ENCODE peak calls at places on chromosome 19, in four cellular contexts. One of them, this sample, is unnamed. For H3K4me1, the result is how much of the 10 kb centered on the place peaks cover.

GRCh38 chr19:56119585-56119978 is 1.5 kb downstream of the ZNF787 start:
- DNase-seq in CD8-positive, alpha-beta T cell: no peak
- DNase-seq in ascending aorta: no peak
- DNase-seq in left lung: peak
- DNase-seq in this sample: peak

GRCh38 chr19:58196911-58197616 is 14.2 kb downstream of the ZNF274 start:
- DNase-seq in left lung: no peak
- DNase-seq in ascending aorta: no peak
- DNase-seq in CD8-positive, alpha-beta T cell: no peak
- DNase-seq in this sample: no peak

GRCh38 chr19:7211191-7211988 is 82.8 kb downstream of the INSR start:
- DNase-seq in left lung: no peak
- DNase-seq in CD8-positive, alpha-beta T cell: no peak
- DNase-seq in ascending aorta: no peak
- DNase-seq in this sample: no peak

GRCh38 chr19:45815501-45816216 is 551 bp upstream of the RSPH6A start:
- DNase-seq in CD8-positive, alpha-beta T cell: no peak
- DNase-seq in left lung: peak
- DNase-seq in ascending aorta: no peak
- DNase-seq in this sample: no peak

GRCh38 chr19:15715642-15716041 is 12.2 kb upstream of the OR10H2 start:
- DNase-seq in CD8-positive, alpha-beta T cell: no peak
- DNase-seq in ascending aorta: no peak
- DNase-seq in left lung: no peak
- DNase-seq in this sample: no peak

GRCh38 chr19:18768997-18769891 is 21.9 kb downstream of the COMP start:
- DNase-seq in ascending aorta: no peak
- DNase-seq in CD8-positive, alpha-beta T cell: no peak
- DNase-seq in left lung: peak
- DNase-seq in this sample: no peak

GRCh38 chr19:45753548-45753947 is 15.5 kb downstream of the SIX5 start:
- DNase-seq in ascending aorta: no peak
- DNase-seq in left lung: no peak
- DNase-seq in CD8-positive, alpha-beta T cell: no peak
- DNase-seq in this sample: no peak

GRCh38 chr19:42872608-42873007 is 6.9 kb downstream of the PSG1 start:
- DNase-seq in left lung: no peak
- DNase-seq in CD8-positive, alpha-beta T cell: no peak
- DNase-seq in ascending aorta: no peak
- DNase-seq in this sample: no peak

GRCh38 chr19:43124360-43124759 is 41.9 kb upstream of the PSG2 start:
- DNase-seq in left lung: no peak
- DNase-seq in CD8-positive, alpha-beta T cell: no peak
- DNase-seq in ascending aorta: no peak
- DNase-seq in this sample: no peak

GRCh38 chr19:51735759-51736449 is 12.1 kb upstream of the HAS1 start:
- DNase-seq in ascending aorta: peak
- DNase-seq in CD8-positive, alpha-beta T cell: no peak
- DNase-seq in left lung: peak
- DNase-seq in this sample: peak

GRCh38 chr19:43662487-43662886 is 7.5 kb downstream of the PLAUR start:
- DNase-seq in CD8-positive, alpha-beta T cell: no peak
- DNase-seq in left lung: no peak
- DNase-seq in ascending aorta: no peak
- DNase-seq in this sample: no peak

GRCh38 chr19:44848805-44849457 is 2.8 kb downstream of the NECTIN2 start:
- DNase-seq in left lung: no peak
- DNase-seq in ascending aorta: no peak
- DNase-seq in CD8-positive, alpha-beta T cell: no peak
- DNase-seq in this sample: peak

GRCh38 chr19:41994521-41994971 is 516 bp upstream of the ATP1A3 start:
- DNase-seq in left lung: peak
- DNase-seq in ascending aorta: no peak
- DNase-seq in CD8-positive, alpha-beta T cell: no peak
- DNase-seq in this sample: no peak

GRCh38 chr19:11180346-11180745 is 17.0 kb downstream of the KANK2 start:
- DNase-seq in CD8-positive, alpha-beta T cell: no peak
- DNase-seq in left lung: no peak
- DNase-seq in ascending aorta: no peak
- DNase-seq in this sample: no peak

GRCh38 chr19:9645466-9645865 is 24.4 kb upstream of the ZNF561 start:
- DNase-seq in left lung: no peak
- DNase-seq in CD8-positive, alpha-beta T cell: no peak
- DNase-seq in ascending aorta: no peak
- DNase-seq in this sample: no peak

GRCh38 chr19:9872618-9873242 is 37.6 kb downstream of the PIN1 start:
- DNase-seq in ascending aorta: no peak
- DNase-seq in left lung: no peak
- DNase-seq in CD8-positive, alpha-beta T cell: no peak
- DNase-seq in this sample: no peak

GRCh38 chr19:56076413-56076998 is 44.6 kb downstream of the ZNF787 start:
- DNase-seq in CD8-positive, alpha-beta T cell: peak
- DNase-seq in ascending aorta: no peak
- DNase-seq in left lung: no peak
- DNase-seq in this sample: no peak

GRCh38 chr19:46913198-46913851 is 52.5 kb downstream of the ARHGAP35 start:
- DNase-seq in ascending aorta: no peak
- DNase-seq in left lung: no peak
- DNase-seq in CD8-positive, alpha-beta T cell: no peak
- DNase-seq in this sample: no peak
- H3K4me1 ChIP-seq in ascending aorta: under half
- H3K4me1 ChIP-seq in left lung: under half
- H3K4me1 ChIP-seq in CD8-positive, alpha-beta T cell: under half
- H3K4me1 ChIP-seq in this sample: under half

GRCh38 chr19:17607936-17608335 is 52.5 kb downstream of the COLGALT1 start:
- DNase-seq in left lung: no peak
- DNase-seq in CD8-positive, alpha-beta T cell: no peak
- DNase-seq in ascending aorta: no peak
- DNase-seq in this sample: no peak

GRCh38 chr19:17604372-17605025 is 49.0 kb downstream of the COLGALT1 start:
- DNase-seq in CD8-positive, alpha-beta T cell: no peak
- DNase-seq in ascending aorta: no peak
- DNase-seq in left lung: no peak
- DNase-seq in this sample: no peak

GRCh38 chr19:17606786-17607185 is 51.3 kb downstream of the COLGALT1 start:
- DNase-seq in CD8-positive, alpha-beta T cell: no peak
- DNase-seq in left lung: no peak
- DNase-seq in ascending aorta: no peak
- DNase-seq in this sample: no peak

GRCh38 chr19:17605117-17605516 is 49.7 kb downstream of the COLGALT1 start:
- DNase-seq in ascending aorta: no peak
- DNase-seq in left lung: no peak
- DNase-seq in CD8-positive, alpha-beta T cell: no peak
- DNase-seq in this sample: no peak

GRCh38 chr19:17605761-17606745 is 50.6 kb downstream of the COLGALT1 start:
- DNase-seq in left lung: peak
- DNase-seq in ascending aorta: peak
- DNase-seq in CD8-positive, alpha-beta T cell: peak
- DNase-seq in this sample: peak
- TF ChIP-seq CTCF in left lung: peak
- TF ChIP-seq CTCF in ascending aorta: peak
- TF ChIP-seq CTCF in CD8-positive, alpha-beta T cell: peak
- TF ChIP-seq CTCF in this sample: no peak

GRCh38 chr19:3434630-3435553 is 45.4 kb downstream of the SMIM24 start:
- DNase-seq in ascending aorta: peak
- DNase-seq in CD8-positive, alpha-beta T cell: peak
- DNase-seq in left lung: peak
- DNase-seq in this sample: peak

GRCh38 chr19:3433805-3434540 is 46.4 kb downstream of the SMIM24 start:
- DNase-seq in ascending aorta: no peak
- DNase-seq in left lung: no peak
- DNase-seq in CD8-positive, alpha-beta T cell: no peak
- DNase-seq in this sample: no peak

GRCh38 chr19:3426433-3426832 is 53.9 kb downstream of the SMIM24 start:
- DNase-seq in CD8-positive, alpha-beta T cell: no peak
- DNase-seq in ascending aorta: no peak
- DNase-seq in left lung: no peak
- DNase-seq in this sample: no peak

GRCh38 chr19:3433313-3433712 is 47.0 kb downstream of the SMIM24 start:
- DNase-seq in ascending aorta: no peak
- DNase-seq in left lung: no peak
- DNase-seq in CD8-positive, alpha-beta T cell: no peak
- DNase-seq in this sample: no peak

DNA sequence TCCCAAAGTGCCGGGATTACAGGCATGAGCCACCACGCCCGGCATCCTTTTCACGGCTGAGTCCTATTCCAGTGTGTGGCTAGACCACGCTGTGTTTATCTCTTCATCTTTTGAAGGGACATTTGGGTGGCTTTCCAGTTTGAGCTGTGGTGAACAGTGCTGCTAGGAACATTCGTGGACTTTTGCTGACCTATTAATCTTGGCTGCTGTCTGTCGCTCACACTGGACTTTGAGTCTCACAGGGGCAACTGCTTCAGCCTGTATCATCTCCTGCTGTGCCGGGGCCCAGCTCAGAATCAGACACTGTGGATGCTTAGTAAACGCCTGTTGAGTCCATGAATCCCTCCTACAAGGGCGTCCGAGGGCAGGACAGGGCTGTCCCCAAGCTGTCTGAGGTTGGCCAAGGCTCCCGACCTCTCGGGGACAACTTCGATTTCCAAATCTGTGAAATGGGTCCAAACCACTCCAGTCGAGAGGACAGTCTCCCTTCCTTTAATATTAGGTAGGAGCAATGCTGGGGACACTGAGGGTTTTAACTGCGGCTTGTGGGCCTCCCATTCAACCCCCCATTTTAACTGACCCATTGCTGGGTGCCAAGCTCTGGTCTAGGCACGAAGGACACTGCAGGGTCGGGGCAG is 48.4 kb downstream of the SMIM24 start:
- DNase-seq in CD8-positive, alpha-beta T cell: no peak
- DNase-seq in ascending aorta: no peak
- DNase-seq in left lung: no peak
- DNase-seq in this sample: no peak
- H3K4me1 ChIP-seq in CD8-positive, alpha-beta T cell: under half
- H3K4me1 ChIP-seq in ascending aorta: under half
- H3K4me1 ChIP-seq in left lung: half or more
- H3K4me1 ChIP-seq in this sample: under half

GRCh38 chr19:53540091-53540490 is 2.1 kb downstream of the ZNF331 start:
- DNase-seq in CD8-positive, alpha-beta T cell: no peak
- DNase-seq in left lung: no peak
- DNase-seq in ascending aorta: no peak
- DNase-seq in this sample: no peak

GRCh38 chr19:53536223-53536543 is 1.8 kb upstream of the ZNF331 start:
- DNase-seq in CD8-positive, alpha-beta T cell: no peak
- DNase-seq in left lung: no peak
- DNase-seq in ascending aorta: no peak
- DNase-seq in this sample: no peak

GRCh38 chr19:53538378-53539109 is 599 bp downstream of the ZNF331 start:
- DNase-seq in ascending aorta: no peak
- DNase-seq in left lung: no peak
- DNase-seq in CD8-positive, alpha-beta T cell: no peak
- DNase-seq in this sample: no peak

GRCh38 chr19:53537126-53537522 is 821 bp upstream of the ZNF331 start:
- DNase-seq in left lung: no peak
- DNase-seq in ascending aorta: no peak
- DNase-seq in CD8-positive, alpha-beta T cell: no peak
- DNase-seq in this sample: no peak

GRCh38 chr19:53537523-53538377 is at the start of gene ZNF331:
- DNase-seq in ascending aorta: peak
- DNase-seq in CD8-positive, alpha-beta T cell: peak
- DNase-seq in left lung: peak
- DNase-seq in this sample: peak
- TF ChIP-seq CTCF in ascending aorta: peak
- TF ChIP-seq CTCF in CD8-positive, alpha-beta T cell: no peak
- TF ChIP-seq CTCF in left lung: peak
- TF ChIP-seq CTCF in this sample: no peak

GRCh38 chr19:36573948-36574726 is 1.0 kb upstream of the ZNF529 start:
- DNase-seq in left lung: no peak
- DNase-seq in CD8-positive, alpha-beta T cell: no peak
- DNase-seq in ascending aorta: no peak
- DNase-seq in this sample: no peak
- H3K4me1 ChIP-seq in left lung: under half
- H3K4me1 ChIP-seq in CD8-positive, alpha-beta T cell: under half
- H3K4me1 ChIP-seq in ascending aorta: under half
- H3K4me1 ChIP-seq in this sample: under half

GRCh38 chr19:38329651-38330050 is 6.0 kb upstream of the CATSPERG start:
- DNase-seq in ascending aorta: no peak
- DNase-seq in CD8-positive, alpha-beta T cell: no peak
- DNase-seq in left lung: no peak
- DNase-seq in this sample: no peak

GRCh38 chr19:38323276-38323675 is 3.6 kb downstream of the KCNK6 start:
- DNase-seq in CD8-positive, alpha-beta T cell: no peak
- DNase-seq in ascending aorta: no peak
- DNase-seq in left lung: no peak
- DNase-seq in this sample: no peak

GRCh38 chr19:38324431-38324830 is 4.8 kb downstream of the KCNK6 start:
- DNase-seq in ascending aorta: no peak
- DNase-seq in CD8-positive, alpha-beta T cell: no peak
- DNase-seq in left lung: no peak
- DNase-seq in this sample: no peak

GRCh38 chr19:38321646-38322323 is 2.1 kb downstream of the KCNK6 start:
- DNase-seq in ascending aorta: peak
- DNase-seq in left lung: no peak
- DNase-seq in CD8-positive, alpha-beta T cell: no peak
- DNase-seq in this sample: no peak

GRCh38 chr19:38326591-38326990 is 6.9 kb downstream of the KCNK6 start:
- DNase-seq in CD8-positive, alpha-beta T cell: no peak
- DNase-seq in left lung: peak
- DNase-seq in ascending aorta: no peak
- DNase-seq in this sample: no peak
- TF ChIP-seq CTCF in CD8-positive, alpha-beta T cell: no peak
- TF ChIP-seq CTCF in left lung: no peak
- TF ChIP-seq CTCF in ascending aorta: no peak
- TF ChIP-seq CTCF in this sample: no peak